ENCODE peak calls at places on chromosomes 1 and 21, in four cellular contexts. E is prostate gland, A is heart left ventricle, B is brain microvascular endothelial cell. U is an unnamed sample. For H3K36me3, the result is how much of the 10 kb centered on the place peaks cover.

GRCh38 chr21:44291936-44292811 is 6.5 kb downstream of the AIRE start:
- DNase-seq in E (no peak), A (no peak), B (no peak), U (no peak)

GRCh38 chr21:31316072-31316471 is 28.0 kb downstream of the TIAM1 start:
- DNase-seq in E (no peak), A (no peak), B (no peak), U (no peak)

GRCh38 chr1:226711976-226712778 is 26.9 kb downstream of the ITPKB start:
- DNase-seq in E (no peak), A (no peak), B (no peak), U (no peak)

GRCh38 chr1:42035205-42035829 is 116.6 kb upstream of the HIVEP3 start:
- DNase-seq in E (peak), A (peak), B (peak), U (peak)

GRCh38 chr1:147287133-147287865 is 44.8 kb downstream of the CHD1L start:
- DNase-seq in E (no peak), A (no peak), B (no peak), U (no peak)

GRCh38 chr1:6961905-6962304 is 176.7 kb downstream of the CAMTA1 start:
- DNase-seq in E (no peak), A (no peak), B (no peak), U (no peak)

GRCh38 chr21:42818328-42818749 is 61.0 kb downstream of the WDR4 start:
- DNase-seq in E (peak), A (peak), B (peak), U (no peak)

GRCh38 chr1:39670689-39671088 is 1.2 kb downstream of the NT5C1A start:
- DNase-seq in E (no peak), A (no peak), B (no peak), U (no peak)

GRCh38 chr1:109716121-109716520 is 4.1 kb downstream of the GSTM5 start:
- DNase-seq in E (no peak), A (no peak), B (no peak), U (no peak)

GRCh38 chr1:39722495-39722894 is 16.2 kb upstream of the PPIE start:
- DNase-seq in E (no peak), A (no peak), B (no peak), U (no peak)

GRCh38 chr1:164673584-164674214 is 114.7 kb downstream of the PBX1 start:
- DNase-seq in E (no peak), A (no peak), B (no peak), U (no peak)

GRCh38 chr1:183686228-183686627 is 33.1 kb upstream of the APOBEC4 start:
- DNase-seq in E (no peak), A (no peak), B (no peak), U (no peak)

GRCh38 chr1:153265457-153265856 is 6.0 kb downstream of the LORICRIN start:
- DNase-seq in E (no peak), A (no peak), B (no peak), U (no peak)

GRCh38 chr1:100627018-100627716 is 89.2 kb downstream of the GPR88 start:
- DNase-seq in E (no peak), A (no peak), B (peak), U (no peak)

GRCh38 chr1:115748396-115749130 is 20.0 kb downstream of the CASQ2 start:
- DNase-seq in E (no peak), A (no peak), B (peak), U (no peak)
- H3K27ac ChIP-seq in E (no peak), A (peak), B (peak), U (no peak)

GRCh38 chr21:46427516-46427915 is 31.2 kb upstream of the DIP2A start:
- DNase-seq in E (no peak), A (no peak), B (no peak), U (no peak)
- H3K36me3 ChIP-seq in E (under half), A (under half), B (under half), U (half or more)

GRCh38 chr1:38508272-38508671 is 351.3 kb downstream of the RRAGC start:
- DNase-seq in E (no peak), A (no peak), B (no peak), U (no peak)
- H3K4me3 ChIP-seq in E (no peak), A (no peak), B (no peak), U (no peak)

GRCh38 chr1:150021191-150021688 is 10.7 kb upstream of the OTUD7B start:
- DNase-seq in E (no peak), A (no peak), B (no peak), U (no peak)
- H3K27ac ChIP-seq in E (no peak), A (no peak), B (no peak), U (peak)

DNA sequence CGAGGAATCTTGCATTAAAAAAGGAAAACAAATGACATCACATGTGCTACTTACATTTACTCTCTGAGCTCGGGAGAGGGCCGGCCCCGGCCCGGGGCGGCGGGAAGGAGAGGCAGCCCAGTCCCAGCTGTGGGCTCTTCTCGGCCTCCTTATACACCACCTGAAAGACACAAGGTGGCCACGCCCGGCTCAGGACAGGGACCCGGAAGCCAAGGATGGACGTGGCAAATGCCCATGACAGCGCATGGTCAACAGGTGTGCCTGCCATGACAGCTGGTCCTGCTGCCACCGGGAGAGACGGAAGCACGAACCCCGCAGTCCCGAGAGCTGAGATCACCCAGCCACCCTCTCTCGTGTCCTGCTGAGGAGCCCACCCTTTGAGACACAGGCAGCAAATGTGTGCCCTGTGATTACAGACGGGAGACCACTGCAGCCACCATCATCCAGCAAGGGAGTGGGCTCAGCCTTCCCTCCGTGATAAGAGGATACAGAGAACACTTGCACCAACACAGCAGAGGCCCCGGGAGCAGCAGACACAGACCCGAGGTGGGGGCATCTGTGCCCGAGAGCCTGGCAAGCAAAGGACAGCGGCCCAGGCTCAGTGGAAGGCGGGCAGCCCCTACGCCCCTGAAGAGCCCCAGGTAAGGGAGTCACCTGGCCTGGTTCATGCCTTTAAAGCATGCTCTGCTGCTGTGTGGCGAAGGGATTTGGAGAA is 8.7 kb downstream of the TPRG1L start:
- DNase-seq in E (no peak), A (no peak), B (no peak), U (no peak)
- H3K36me3 ChIP-seq in E (under half), A (under half), B (under half), U (half or more)

GRCh38 chr21:16589046-16589445 is 859.3 kb downstream of the USP25 start:
- DNase-seq in E (no peak), A (no peak), B (no peak), U (no peak)

GRCh38 chr21:16589499-16589898 is 859.7 kb downstream of the USP25 start:
- DNase-seq in E (no peak), A (no peak), B (no peak), U (no peak)

GRCh38 chr21:16587141-16587570 is 857.4 kb downstream of the USP25 start:
- DNase-seq in E (peak), A (peak), B (peak), U (peak)

GRCh38 chr21:16588433-16588860 is 858.7 kb downstream of the USP25 start:
- DNase-seq in E (peak), A (peak), B (peak), U (peak)

GRCh38 chr21:16587671-16588379 is 858.0 kb downstream of the USP25 start:
- DNase-seq in E (peak), A (no peak), B (no peak), U (no peak)
- H3K4me3 ChIP-seq in E (peak), A (peak), B (peak), U (peak)

DNA sequence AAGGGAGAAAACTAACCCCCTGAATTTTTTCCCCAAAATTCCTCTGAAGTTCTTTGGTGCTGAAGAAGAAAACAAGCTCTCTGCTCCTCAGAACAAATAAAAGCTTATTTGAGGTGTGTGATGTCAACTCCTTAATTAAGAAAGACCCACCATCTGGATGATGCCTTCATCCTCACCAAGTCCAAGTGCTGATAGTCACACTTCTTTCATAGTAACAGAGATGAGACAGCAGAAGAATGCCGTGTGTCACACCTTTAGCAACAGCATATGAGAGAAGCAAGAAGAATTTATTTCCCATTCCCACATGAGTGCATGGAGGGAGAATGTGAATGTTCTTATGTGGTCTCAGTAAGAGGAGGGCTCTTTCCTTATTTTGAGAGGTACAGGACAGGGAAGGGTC is 91.2 kb downstream of the TGFB2 start:
- DNase-seq in E (no peak), A (no peak), B (no peak), U (no peak)
- H3K27ac ChIP-seq in E (no peak), A (no peak), B (no peak), U (no peak)

DNA sequence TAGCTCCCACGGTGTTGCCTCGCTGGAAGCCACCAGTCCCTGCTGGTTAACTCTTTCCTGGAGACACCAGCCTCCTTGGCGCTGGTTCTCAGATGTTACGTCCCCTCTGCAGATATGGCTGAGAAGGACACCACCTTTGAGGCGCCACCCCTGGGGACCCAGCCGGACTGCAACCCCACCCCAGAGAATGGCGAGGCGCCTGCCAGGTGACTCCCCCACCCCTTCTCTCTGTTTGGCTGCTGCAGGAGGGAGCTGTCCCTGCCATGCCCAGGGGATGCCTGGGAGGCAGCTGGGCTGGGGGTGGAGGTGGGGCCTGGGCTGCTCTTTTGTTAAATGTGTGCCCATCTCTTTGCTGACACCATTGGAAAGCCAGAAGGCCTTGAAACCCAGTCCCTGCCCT is 43.6 kb upstream of the TNFRSF1B start:
- DNase-seq in E (no peak), A (no peak), B (no peak), U (no peak)
- H3K36me3 ChIP-seq in E (under half), A (under half), B (under half), U (under half)

GRCh38 chr21:36255650-36256047 is 64.3 kb upstream of the MORC3 start:
- DNase-seq in E (no peak), A (no peak), B (no peak), U (no peak)
- H3K4me3 ChIP-seq in E (no peak), A (no peak), B (no peak), U (no peak)